ENCODE peak calls at places on chromosomes 2 and 18, in six cellular contexts. F is A172; H is globus pallidus; Z is effector memory CD8-positive, alpha-beta T cell; M is CD4-positive, alpha-beta T cell; N is lower lobe of right lung. V is an unnamed sample.

GRCh38 chr18:13611058-13611615 is 115.2 kb downstream of the FAM210A start:
- DNase-seq in H (peak; percentile 90), F (no peak), M (no peak), N (no peak), Z (peak; percentile 30), V (no peak)

GRCh38 chr18:7879717-7880116 is 312.6 kb downstream of the PTPRM start:
- DNase-seq in H (no peak), Z (no peak), F (no peak), N (no peak), M (no peak), V (no peak)

GRCh38 chr2:127961729-127962128 is 66.1 kb downstream of the SAP130 start:
- DNase-seq in M (no peak), N (no peak), F (no peak), Z (no peak), H (no peak), V (no peak)

GRCh38 chr18:22564036-22564435 is 146.3 kb upstream of the CTAGE1 start:
- DNase-seq in H (no peak), Z (no peak), F (no peak), M (no peak), N (no peak), V (no peak)

GRCh38 chr2:186595219-186595618 is 5.4 kb downstream of the ITGAV start:
- DNase-seq in M (no peak), F (peak; percentile 68), Z (no peak), H (no peak), N (no peak), V (no peak)

GRCh38 chr2:132037527-132038178 is 124.1 kb downstream of the ANKRD30BL start:
- DNase-seq in N (peak; percentile 38), Z (no peak), H (no peak), F (no peak), M (no peak), V (no peak)

GRCh38 chr2:1219901-1220691 is 193.2 kb upstream of the TPO start:
- DNase-seq in Z (no peak), N (no peak), F (no peak), M (no peak), H (no peak), V (no peak)

GRCh38 chr2:180505203-180505602 is 475.2 kb upstream of the UBE2E3 start:
- DNase-seq in M (no peak), N (no peak), Z (no peak), H (no peak), F (peak; percentile 27), V (no peak)

GRCh38 chr18:39721712-39722111 is 2156.1 kb upstream of the CELF4 start:
- DNase-seq in F (no peak), N (no peak), H (no peak), M (no peak), Z (no peak), V (no peak)

GRCh38 chr2:172335731-172336130 is 91.7 kb upstream of the ITGA6 start:
- DNase-seq in M (no peak), F (no peak), H (no peak), N (no peak), Z (no peak), V (no peak)

GRCh38 chr18:79878741-79879358 is 72.6 kb downstream of the SLC66A2 start:
- DNase-seq in Z (no peak), H (no peak), N (no peak), F (no peak), M (no peak), V (no peak)